ENCODE peak calls at places on chromosomes 2 and 18, in ten cellular contexts. One of them, this sample, is unnamed.
A peak's percentile ranks its signal among the peaks of the same experiment; 100 is the strongest.

GRCh38 chr2:239605409-239605808 is 204.6 kb upstream of the HDAC4 start:
- DNase-seq in fibroblast of pulmonary artery: no peak
- DNase-seq in chondrocyte: no peak
- DNase-seq in body of pancreas: no peak
- DNase-seq in GM10248: no peak
- DNase-seq in AG10803: no peak
- DNase-seq in left ventricle myocardium inferior: no peak
- DNase-seq in natural killer cell: no peak
- DNase-seq in foreskin fibroblast: no peak
- DNase-seq in transverse colon: no peak
- DNase-seq in this sample: no peak

GRCh38 chr18:28468903-28469302 is 292.0 kb upstream of the CDH2 start:
- DNase-seq in body of pancreas: no peak
- DNase-seq in fibroblast of pulmonary artery: peak; percentile 16
- DNase-seq in transverse colon: no peak
- DNase-seq in GM10248: no peak
- DNase-seq in chondrocyte: no peak
- DNase-seq in natural killer cell: no peak
- DNase-seq in left ventricle myocardium inferior: no peak
- DNase-seq in foreskin fibroblast: no peak
- DNase-seq in AG10803: no peak
- DNase-seq in this sample: no peak

GRCh38 chr2:227720680-227721079 is 2.9 kb upstream of the SLC19A3 start:
- DNase-seq in AG10803: no peak
- DNase-seq in fibroblast of pulmonary artery: peak; percentile 39
- DNase-seq in left ventricle myocardium inferior: no peak
- DNase-seq in foreskin fibroblast: no peak
- DNase-seq in transverse colon: no peak
- DNase-seq in chondrocyte: no peak
- DNase-seq in body of pancreas: no peak
- DNase-seq in GM10248: no peak
- DNase-seq in natural killer cell: no peak
- DNase-seq in this sample: no peak

GRCh38 chr2:25076749-25077148 is 34.9 kb downstream of the EFR3B start:
- DNase-seq in left ventricle myocardium inferior: no peak
- DNase-seq in GM10248: no peak
- DNase-seq in foreskin fibroblast: no peak
- DNase-seq in body of pancreas: no peak
- DNase-seq in AG10803: peak; percentile 25
- DNase-seq in chondrocyte: no peak
- DNase-seq in natural killer cell: no peak
- DNase-seq in fibroblast of pulmonary artery: no peak
- DNase-seq in transverse colon: no peak
- DNase-seq in this sample: no peak

GRCh38 chr2:144253743-144254142 is 266.2 kb downstream of the ZEB2 start:
- DNase-seq in AG10803: no peak
- DNase-seq in GM10248: no peak
- DNase-seq in body of pancreas: no peak
- DNase-seq in fibroblast of pulmonary artery: no peak
- DNase-seq in natural killer cell: no peak
- DNase-seq in left ventricle myocardium inferior: no peak
- DNase-seq in chondrocyte: no peak
- DNase-seq in foreskin fibroblast: no peak
- DNase-seq in transverse colon: no peak
- DNase-seq in this sample: no peak

GRCh38 chr2:151315381-151315903 is 26.0 kb upstream of the NMI start:
- DNase-seq in fibroblast of pulmonary artery: peak; percentile 70
- DNase-seq in left ventricle myocardium inferior: peak; percentile 29
- DNase-seq in natural killer cell: no peak
- DNase-seq in transverse colon: no peak
- DNase-seq in chondrocyte: no peak
- DNase-seq in AG10803: peak; percentile 71
- DNase-seq in body of pancreas: no peak
- DNase-seq in GM10248: no peak
- DNase-seq in foreskin fibroblast: peak; percentile 47
- DNase-seq in this sample: no peak

GRCh38 chr2:70732736-70733427 is 35.1 kb downstream of the ADD2 start:
- DNase-seq in body of pancreas: no peak
- DNase-seq in fibroblast of pulmonary artery: no peak
- DNase-seq in AG10803: no peak
- DNase-seq in transverse colon: no peak
- DNase-seq in left ventricle myocardium inferior: no peak
- DNase-seq in foreskin fibroblast: no peak
- DNase-seq in chondrocyte: no peak
- DNase-seq in natural killer cell: no peak
- DNase-seq in GM10248: no peak
- DNase-seq in this sample: no peak

GRCh38 chr2:71503827-71504226 is 50.5 kb downstream of the DYSF start:
- DNase-seq in body of pancreas: no peak
- DNase-seq in left ventricle myocardium inferior: peak; percentile 46
- DNase-seq in GM10248: no peak
- DNase-seq in fibroblast of pulmonary artery: no peak
- DNase-seq in natural killer cell: no peak
- DNase-seq in transverse colon: no peak
- DNase-seq in chondrocyte: no peak
- DNase-seq in AG10803: no peak
- DNase-seq in foreskin fibroblast: no peak
- DNase-seq in this sample: no peak

GRCh38 chr18:24559474-24560018 is 99.1 kb downstream of the HRH4 start:
- DNase-seq in fibroblast of pulmonary artery: no peak
- DNase-seq in natural killer cell: no peak
- DNase-seq in transverse colon: no peak
- DNase-seq in chondrocyte: no peak
- DNase-seq in AG10803: no peak
- DNase-seq in foreskin fibroblast: no peak
- DNase-seq in left ventricle myocardium inferior: no peak
- DNase-seq in GM10248: no peak
- DNase-seq in body of pancreas: no peak
- DNase-seq in this sample: no peak

GRCh38 chr2:12928197-12928596 is 211.5 kb downstream of the TRIB2 start:
- DNase-seq in GM10248: no peak
- DNase-seq in body of pancreas: no peak
- DNase-seq in natural killer cell: no peak
- DNase-seq in fibroblast of pulmonary artery: peak; percentile 70
- DNase-seq in transverse colon: no peak
- DNase-seq in foreskin fibroblast: peak; percentile 89
- DNase-seq in chondrocyte: no peak
- DNase-seq in left ventricle myocardium inferior: no peak
- DNase-seq in AG10803: peak; percentile 74
- DNase-seq in this sample: no peak

GRCh38 chr2:201345636-201346213 is 11.4 kb downstream of the FLACC1 start:
- DNase-seq in transverse colon: no peak
- DNase-seq in body of pancreas: no peak
- DNase-seq in AG10803: no peak
- DNase-seq in left ventricle myocardium inferior: no peak
- DNase-seq in chondrocyte: no peak
- DNase-seq in GM10248: no peak
- DNase-seq in fibroblast of pulmonary artery: no peak
- DNase-seq in natural killer cell: no peak
- DNase-seq in foreskin fibroblast: no peak
- DNase-seq in this sample: no peak

GRCh38 chr18:34222396-34223163 is 2.1 kb downstream of the NOL4 start:
- DNase-seq in chondrocyte: no peak
- DNase-seq in GM10248: peak; percentile 23
- DNase-seq in body of pancreas: no peak
- DNase-seq in left ventricle myocardium inferior: peak; percentile 16
- DNase-seq in foreskin fibroblast: peak; percentile 41
- DNase-seq in natural killer cell: no peak
- DNase-seq in fibroblast of pulmonary artery: no peak
- DNase-seq in AG10803: no peak
- DNase-seq in transverse colon: no peak
- DNase-seq in this sample: no peak

GRCh38 chr18:34223164-34223892 is 1.4 kb downstream of the NOL4 start:
- DNase-seq in transverse colon: no peak
- DNase-seq in natural killer cell: no peak
- DNase-seq in body of pancreas: no peak
- DNase-seq in GM10248: peak; percentile 13
- DNase-seq in foreskin fibroblast: peak; percentile 10
- DNase-seq in left ventricle myocardium inferior: no peak
- DNase-seq in fibroblast of pulmonary artery: no peak
- DNase-seq in AG10803: no peak
- DNase-seq in chondrocyte: no peak
- DNase-seq in this sample: no peak

GRCh38 chr18:34224423-34225217 is at the start of gene NOL4:
- DNase-seq in foreskin fibroblast: peak; percentile 38
- DNase-seq in fibroblast of pulmonary artery: no peak
- DNase-seq in AG10803: no peak
- DNase-seq in transverse colon: peak; percentile 60
- DNase-seq in body of pancreas: peak; percentile 53
- DNase-seq in GM10248: peak; percentile 22
- DNase-seq in left ventricle myocardium inferior: no peak
- DNase-seq in chondrocyte: no peak
- DNase-seq in natural killer cell: no peak
- DNase-seq in this sample: no peak

GRCh38 chr18:34223893-34224422 is 755 bp downstream of the NOL4 start:
- DNase-seq in body of pancreas: no peak
- DNase-seq in transverse colon: no peak
- DNase-seq in foreskin fibroblast: peak; percentile 7
- DNase-seq in AG10803: no peak
- DNase-seq in left ventricle myocardium inferior: no peak
- DNase-seq in fibroblast of pulmonary artery: no peak
- DNase-seq in natural killer cell: no peak
- DNase-seq in chondrocyte: no peak
- DNase-seq in GM10248: peak; percentile 17
- DNase-seq in this sample: no peak

GRCh38 chr18:34225218-34225553 is 473 bp upstream of the NOL4 start:
- DNase-seq in foreskin fibroblast: no peak
- DNase-seq in AG10803: no peak
- DNase-seq in natural killer cell: no peak
- DNase-seq in chondrocyte: no peak
- DNase-seq in fibroblast of pulmonary artery: no peak
- DNase-seq in transverse colon: no peak
- DNase-seq in GM10248: no peak
- DNase-seq in body of pancreas: no peak
- DNase-seq in left ventricle myocardium inferior: no peak
- DNase-seq in this sample: no peak
- TF ChIP-seq CTCF in foreskin fibroblast: no peak
- TF ChIP-seq CTCF in AG10803: no peak
- TF ChIP-seq CTCF in natural killer cell: no peak
- TF ChIP-seq CTCF in chondrocyte: no peak
- TF ChIP-seq CTCF in fibroblast of pulmonary artery: no peak
- TF ChIP-seq CTCF in transverse colon: no peak
- TF ChIP-seq CTCF in GM10248: no peak
- TF ChIP-seq CTCF in body of pancreas: no peak
- TF ChIP-seq CTCF in left ventricle myocardium inferior: no peak
- TF ChIP-seq CTCF in this sample: no peak

GRCh38 chr18:49411928-49412327 is 48.5 kb downstream of the DYM start:
- DNase-seq in AG10803: no peak
- DNase-seq in foreskin fibroblast: no peak
- DNase-seq in body of pancreas: no peak
- DNase-seq in chondrocyte: no peak
- DNase-seq in left ventricle myocardium inferior: no peak
- DNase-seq in natural killer cell: no peak
- DNase-seq in GM10248: no peak
- DNase-seq in transverse colon: no peak
- DNase-seq in fibroblast of pulmonary artery: no peak
- DNase-seq in this sample: no peak
- TF ChIP-seq CTCF in AG10803: no peak
- TF ChIP-seq CTCF in foreskin fibroblast: no peak
- TF ChIP-seq CTCF in body of pancreas: no peak
- TF ChIP-seq CTCF in chondrocyte: no peak
- TF ChIP-seq CTCF in left ventricle myocardium inferior: no peak
- TF ChIP-seq CTCF in natural killer cell: no peak
- TF ChIP-seq CTCF in GM10248: no peak
- TF ChIP-seq CTCF in transverse colon: no peak
- TF ChIP-seq CTCF in fibroblast of pulmonary artery: no peak
- TF ChIP-seq CTCF in this sample: no peak

DNA sequence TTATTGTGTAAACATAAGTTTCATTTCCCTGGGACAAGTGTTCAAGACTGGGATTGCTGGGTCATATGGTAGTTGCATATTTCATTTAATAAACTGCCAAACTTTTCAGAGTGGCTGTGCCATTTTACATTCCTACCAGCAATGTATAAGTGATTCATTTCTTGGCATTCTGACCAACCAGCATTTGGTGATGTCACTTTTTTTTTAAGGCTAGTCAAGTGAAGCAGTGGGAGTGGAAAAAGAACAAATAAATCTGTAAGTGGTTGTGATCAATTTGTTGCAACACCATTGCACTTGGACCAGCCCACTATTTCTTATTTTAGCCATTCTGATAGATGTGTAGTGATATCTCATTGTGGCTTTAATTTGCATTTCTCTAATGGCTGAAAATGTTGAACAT is 5.1 kb upstream of the CHCHD5 start:
- DNase-seq in fibroblast of pulmonary artery: peak; percentile 91
- DNase-seq in left ventricle myocardium inferior: no peak
- DNase-seq in GM10248: no peak
- DNase-seq in AG10803: peak; percentile 91
- DNase-seq in chondrocyte: no peak
- DNase-seq in natural killer cell: no peak
- DNase-seq in foreskin fibroblast: peak; percentile 94
- DNase-seq in transverse colon: no peak
- DNase-seq in body of pancreas: no peak
- DNase-seq in this sample: no peak
- TF ChIP-seq CTCF in fibroblast of pulmonary artery: no peak
- TF ChIP-seq CTCF in left ventricle myocardium inferior: no peak
- TF ChIP-seq CTCF in GM10248: no peak
- TF ChIP-seq CTCF in AG10803: peak; percentile 31
- TF ChIP-seq CTCF in chondrocyte: peak; percentile 57
- TF ChIP-seq CTCF in natural killer cell: no peak
- TF ChIP-seq CTCF in foreskin fibroblast: no peak
- TF ChIP-seq CTCF in transverse colon: no peak
- TF ChIP-seq CTCF in body of pancreas: no peak
- TF ChIP-seq CTCF in this sample: no peak

GRCh38 chr2:231412616-231412963 is 17.1 kb downstream of the B3GNT7 start:
- DNase-seq in foreskin fibroblast: no peak
- DNase-seq in AG10803: no peak
- DNase-seq in transverse colon: no peak
- DNase-seq in left ventricle myocardium inferior: no peak
- DNase-seq in GM10248: no peak
- DNase-seq in body of pancreas: no peak
- DNase-seq in natural killer cell: no peak
- DNase-seq in chondrocyte: peak; percentile 36
- DNase-seq in fibroblast of pulmonary artery: no peak
- DNase-seq in this sample: no peak

GRCh38 chr2:231411237-231411636 is 15.7 kb downstream of the B3GNT7 start:
- DNase-seq in GM10248: no peak
- DNase-seq in fibroblast of pulmonary artery: no peak
- DNase-seq in left ventricle myocardium inferior: no peak
- DNase-seq in foreskin fibroblast: no peak
- DNase-seq in body of pancreas: no peak
- DNase-seq in AG10803: no peak
- DNase-seq in chondrocyte: no peak
- DNase-seq in transverse colon: no peak
- DNase-seq in natural killer cell: no peak
- DNase-seq in this sample: no peak

GRCh38 chr2:231409773-231410172 is 14.3 kb downstream of the B3GNT7 start:
- DNase-seq in body of pancreas: no peak
- DNase-seq in chondrocyte: peak; percentile 51
- DNase-seq in natural killer cell: no peak
- DNase-seq in left ventricle myocardium inferior: no peak
- DNase-seq in foreskin fibroblast: no peak
- DNase-seq in GM10248: no peak
- DNase-seq in transverse colon: peak; percentile 63
- DNase-seq in fibroblast of pulmonary artery: no peak
- DNase-seq in AG10803: no peak
- DNase-seq in this sample: no peak

GRCh38 chr2:231411871-231412615 is 16.5 kb downstream of the B3GNT7 start:
- DNase-seq in fibroblast of pulmonary artery: peak; percentile 77
- DNase-seq in left ventricle myocardium inferior: peak; percentile 84
- DNase-seq in AG10803: peak; percentile 77
- DNase-seq in chondrocyte: peak; percentile 88
- DNase-seq in GM10248: peak; percentile 89
- DNase-seq in transverse colon: peak; percentile 94
- DNase-seq in foreskin fibroblast: peak; percentile 94
- DNase-seq in body of pancreas: peak; percentile 93
- DNase-seq in natural killer cell: peak; percentile 80
- DNase-seq in this sample: peak; percentile 86

GRCh38 chr2:231410293-231411004 is 14.9 kb downstream of the B3GNT7 start:
- DNase-seq in body of pancreas: no peak
- DNase-seq in natural killer cell: no peak
- DNase-seq in foreskin fibroblast: no peak
- DNase-seq in AG10803: no peak
- DNase-seq in fibroblast of pulmonary artery: no peak
- DNase-seq in left ventricle myocardium inferior: no peak
- DNase-seq in chondrocyte: no peak
- DNase-seq in transverse colon: no peak
- DNase-seq in GM10248: no peak
- DNase-seq in this sample: no peak
- TF ChIP-seq CTCF in body of pancreas: peak; percentile 25
- TF ChIP-seq CTCF in natural killer cell: peak; percentile 6
- TF ChIP-seq CTCF in foreskin fibroblast: peak; percentile 24
- TF ChIP-seq CTCF in AG10803: peak; percentile 35
- TF ChIP-seq CTCF in fibroblast of pulmonary artery: peak; percentile 39
- TF ChIP-seq CTCF in left ventricle myocardium inferior: no peak
- TF ChIP-seq CTCF in chondrocyte: peak; percentile 69
- TF ChIP-seq CTCF in transverse colon: peak; percentile 61
- TF ChIP-seq CTCF in GM10248: no peak
- TF ChIP-seq CTCF in this sample: no peak